ENCODE peak calls at places on chromosomes 6 and 20, in five cellular contexts. F is GM20000, B is cardiac muscle cell, Y is cardiac fibroblast, K is tibial nerve. N is an unnamed sample.

GRCh38 chr20:34980543-34981213 is 25.0 kb downstream of the MYH7B start:
- DNase-seq in F (no peak), B (peak), Y (no peak), K (no peak), N (no peak)

GRCh38 chr20:63580796-63581461 is 6.9 kb upstream of the HELZ2 start:
- DNase-seq in K (no peak), B (peak), Y (peak), F (peak), N (peak)

GRCh38 chr20:16240355-16240754 is 332.9 kb downstream of the KIF16B start:
- DNase-seq in K (no peak), B (no peak), Y (no peak), F (no peak), N (no peak)

GRCh38 chr20:24098886-24099285 is 110.3 kb upstream of the GGTLC1 start:
- DNase-seq in F (no peak), B (peak), Y (peak), K (no peak), N (peak)

GRCh38 chr20:62305149-62305764 is 2.5 kb downstream of the ADRM1 start:
- DNase-seq in K (no peak), B (no peak), Y (no peak), F (no peak), N (no peak)

GRCh38 chr6:9825526-9825925 is 589.3 kb downstream of the TFAP2A start:
- DNase-seq in B (no peak), F (no peak), Y (no peak), K (no peak), N (no peak)

GRCh38 chr6:39251406-39251805 is 22.1 kb upstream of the KCNK5 start:
- DNase-seq in K (no peak), Y (no peak), F (no peak), B (no peak), N (no peak)

GRCh38 chr20:4076033-4076432 is 60.7 kb upstream of the RNF24 start:
- DNase-seq in F (no peak), K (no peak), Y (no peak), B (no peak), N (no peak)

GRCh38 chr6:6696867-6697531 is 108.5 kb downstream of the LY86 start:
- DNase-seq in K (no peak), B (peak), Y (peak), F (peak), N (peak)

GRCh38 chr6:13327691-13328075 is 654 bp downstream of the TBC1D7 start:
- DNase-seq in B (no peak), K (no peak), Y (no peak), F (no peak), N (no peak)

GRCh38 chr6:13332349-13332706 is 4.0 kb upstream of the TBC1D7 start:
- DNase-seq in Y (no peak), F (no peak), B (no peak), K (no peak), N (no peak)

GRCh38 chr6:13328875-13329183 is 492 bp upstream of the TBC1D7 start:
- DNase-seq in B (no peak), Y (no peak), F (no peak), K (no peak), N (no peak)

GRCh38 chr6:13331516-13332348 is 3.4 kb upstream of the TBC1D7 start:
- DNase-seq in B (peak), F (peak), Y (peak), K (no peak), N (peak)

DNA sequence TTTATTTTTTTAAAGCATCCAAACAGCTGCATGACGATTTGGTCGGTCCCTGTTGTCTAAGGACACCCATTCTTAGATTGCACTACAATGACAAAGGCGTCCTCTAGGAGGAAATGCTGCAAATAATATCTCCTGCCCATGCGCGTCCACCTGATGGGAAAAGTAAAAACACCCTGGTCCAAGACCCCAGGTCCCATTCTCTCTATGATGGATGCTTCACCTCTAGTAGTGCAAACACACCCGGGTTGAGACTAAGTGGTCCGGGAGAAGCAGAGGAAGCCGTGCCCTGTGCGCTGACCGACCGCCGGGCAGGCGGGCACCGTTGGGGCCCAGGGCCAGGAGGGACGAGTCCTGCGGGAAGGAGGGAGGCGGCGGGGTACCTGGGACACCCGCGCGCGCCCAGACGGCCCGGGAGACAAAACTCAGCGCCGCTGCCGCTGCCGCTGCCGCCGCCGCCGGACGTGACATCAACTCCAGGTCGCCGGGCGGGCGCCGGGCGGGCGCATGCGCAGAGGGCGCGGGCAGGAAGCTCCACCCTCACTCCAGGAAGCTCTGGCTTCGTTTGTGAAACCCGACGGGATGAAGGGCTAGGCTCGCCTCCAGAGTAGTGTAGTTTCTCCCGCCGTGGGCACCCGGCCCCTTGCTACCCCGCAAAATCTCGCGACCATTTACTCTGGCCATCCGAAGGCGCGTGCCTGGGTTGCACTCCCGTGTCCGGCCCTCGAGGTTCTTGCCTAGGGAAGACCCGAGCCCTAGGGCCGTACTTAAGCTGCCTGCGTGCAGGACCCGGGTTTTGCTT is at the start of gene TBC1D7:
- DNase-seq in Y (peak), F (peak), B (peak), K (peak), N (peak)
- TF ChIP-seq CTCF in Y (peak), F (no peak), B (peak), K (peak), N (peak)

GRCh38 chr20:47963022-47963421 is 177.7 kb upstream of the SULF2 start:
- DNase-seq in F (no peak), B (no peak), Y (no peak), K (no peak), N (no peak)

GRCh38 chr20:47964174-47964573 is 178.9 kb upstream of the SULF2 start:
- DNase-seq in F (no peak), B (no peak), K (no peak), Y (no peak), N (no peak)

GRCh38 chr20:47960769-47961525 is 175.7 kb upstream of the SULF2 start:
- DNase-seq in B (no peak), F (no peak), Y (no peak), K (no peak), N (no peak)

GRCh38 chr20:47960277-47960676 is 175.0 kb upstream of the SULF2 start:
- DNase-seq in F (no peak), B (no peak), Y (no peak), K (no peak), N (no peak)

GRCh38 chr20:47962286-47962685 is 177.0 kb upstream of the SULF2 start:
- DNase-seq in F (no peak), Y (no peak), B (no peak), K (no peak), N (no peak)
- TF ChIP-seq CTCF in F (no peak), Y (no peak), B (no peak), K (no peak), N (no peak)

GRCh38 chr20:43559588-43559987 is 761 bp downstream of the SGK2 start:
- DNase-seq in Y (no peak), K (no peak), B (no peak), F (no peak), N (no peak)

GRCh38 chr20:43558412-43559146 is at the start of gene SGK2:
- DNase-seq in K (no peak), F (no peak), B (peak), Y (peak), N (no peak)

GRCh38 chr20:43563429-43563828 is 4.6 kb downstream of the SGK2 start:
- DNase-seq in B (peak), K (no peak), F (peak), Y (peak), N (no peak)

GRCh38 chr20:43559147-43559477 is 285 bp downstream of the SGK2 start:
- DNase-seq in Y (no peak), F (no peak), K (no peak), B (no peak), N (no peak)

DNA sequence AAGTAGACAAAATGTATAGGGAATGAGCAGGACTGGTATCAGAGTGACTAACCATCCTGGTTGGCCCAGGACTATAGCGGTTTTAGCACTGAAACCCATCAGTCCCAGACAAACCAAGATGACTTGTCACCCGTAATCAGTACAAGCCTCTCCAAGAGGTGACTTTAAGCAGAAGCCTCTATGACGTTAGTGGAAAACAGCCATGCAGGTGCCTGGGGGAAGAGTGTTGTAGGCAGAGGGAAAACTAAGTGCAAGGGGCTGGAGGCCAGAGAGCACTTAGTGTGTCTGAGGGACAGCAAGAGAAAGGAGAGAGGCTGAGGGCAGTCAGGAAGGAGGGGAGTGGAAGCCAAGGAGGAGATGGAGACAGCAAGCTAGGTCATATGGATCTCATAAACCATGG is 2.1 kb downstream of the SGK2 start:
- DNase-seq in Y (no peak), B (no peak), K (no peak), F (no peak), N (no peak)
- TF ChIP-seq CTCF in Y (no peak), B (no peak), K (no peak), F (no peak), N (no peak)

DNA sequence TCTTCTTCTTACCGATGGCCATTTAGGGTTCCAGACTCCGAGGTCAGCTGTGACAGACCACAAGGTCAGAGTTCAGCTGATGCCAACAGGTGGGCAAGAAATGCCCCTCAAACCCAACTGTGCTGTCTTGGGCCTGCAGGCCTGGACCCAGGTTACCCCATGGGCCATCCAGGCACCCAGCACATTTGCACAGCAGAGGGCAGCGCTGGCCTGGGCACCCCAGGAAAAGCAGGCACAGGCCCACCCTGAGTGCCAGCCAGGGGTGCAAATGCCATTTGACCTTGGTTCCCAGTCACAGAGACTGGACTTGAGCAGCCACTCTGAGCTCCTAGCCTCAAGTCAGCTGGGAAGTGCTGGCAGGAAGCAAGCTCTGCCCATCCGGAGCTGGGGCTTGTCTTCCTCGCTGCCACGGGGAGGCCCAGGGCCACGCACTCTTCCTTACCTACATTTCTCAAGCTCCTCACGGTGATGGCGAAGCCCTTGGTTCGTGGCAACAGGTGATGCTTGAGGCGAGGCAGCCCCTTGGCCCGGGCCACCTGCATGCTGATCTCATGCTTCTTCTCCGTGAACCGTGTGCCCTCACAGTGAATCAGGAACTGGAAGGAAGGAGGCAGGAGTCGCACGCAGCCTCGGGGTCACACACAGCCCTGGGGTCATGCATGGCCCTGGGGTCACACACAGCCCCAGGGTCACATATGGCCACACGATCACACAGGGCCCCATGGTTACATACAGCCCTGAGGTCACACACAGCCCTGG is 120.8 kb downstream of the AGPAT4 start:
- DNase-seq in B (peak), K (no peak), F (peak), Y (peak), N (no peak)
- TF ChIP-seq CTCF in B (peak), K (peak), F (no peak), Y (peak), N (peak)

GRCh38 chr6:170042086-170042485 is 248.8 kb downstream of the DLL1 start:
- DNase-seq in F (no peak), K (no peak), B (no peak), Y (no peak), N (no peak)

GRCh38 chr6:170043881-170044790 is 246.7 kb downstream of the DLL1 start:
- DNase-seq in B (no peak), K (no peak), F (no peak), Y (no peak), N (no peak)

GRCh38 chr6:170041526-170041925 is 249.4 kb downstream of the DLL1 start:
- DNase-seq in Y (no peak), B (no peak), F (no peak), K (no peak), N (no peak)

GRCh38 chr6:170043150-170043819 is 247.6 kb downstream of the DLL1 start:
- DNase-seq in F (no peak), K (no peak), Y (no peak), B (no peak), N (no peak)

DNA sequence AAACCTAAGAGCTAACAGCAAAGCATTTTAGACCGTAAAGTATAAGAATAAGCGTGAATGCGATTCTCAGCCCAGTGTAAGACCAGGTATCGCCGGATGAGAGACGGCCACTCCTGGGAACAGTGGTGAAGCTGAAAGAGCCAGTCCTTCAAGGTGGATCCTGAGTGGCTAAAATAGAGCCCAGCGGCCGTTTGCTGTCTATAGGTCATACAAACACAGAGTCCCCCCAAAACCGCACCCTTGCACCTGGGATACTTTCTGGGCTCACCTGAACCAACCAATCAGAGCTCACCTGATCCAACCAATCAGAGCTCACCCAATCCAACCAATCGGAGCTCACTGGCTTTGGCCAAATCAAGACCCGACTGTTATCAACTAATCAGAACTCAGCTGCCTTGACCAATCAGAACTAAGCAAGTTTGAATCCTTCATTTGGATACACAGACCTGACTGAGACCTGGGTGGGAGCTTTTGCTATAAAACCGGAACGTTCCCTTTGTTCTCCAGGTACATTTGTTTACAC is 248.2 kb downstream of the DLL1 start:
- DNase-seq in K (no peak), B (no peak), Y (no peak), F (no peak), N (no peak)
- TF ChIP-seq CTCF in K (no peak), B (no peak), Y (no peak), F (no peak), N (no peak)